ENCODE peak calls at places on chromosomes 5 and 9, in six cellular contexts. One of them, this sample, is unnamed.

GRCh38 chr5:63483338-63483737 is 478.9 kb downstream of the HTR1A start:
- DNase-seq in GM12878: no peak
- DNase-seq in K562: no peak
- DNase-seq in NT2/D1: no peak
- DNase-seq in H1: no peak
- DNase-seq in HepG2: no peak
- DNase-seq in this sample: no peak

GRCh38 chr9:18909140-18910018 is 123.6 kb downstream of the SAXO1 start:
- DNase-seq in GM12878: no peak
- DNase-seq in K562: no peak
- DNase-seq in NT2/D1: no peak
- DNase-seq in H1: no peak
- DNase-seq in HepG2: no peak
- DNase-seq in this sample: no peak

GRCh38 chr9:118961857-118962256 is 407.4 kb downstream of the BRINP1 start:
- DNase-seq in GM12878: no peak
- DNase-seq in K562: no peak
- DNase-seq in NT2/D1: peak
- DNase-seq in H1: no peak
- DNase-seq in HepG2: no peak
- DNase-seq in this sample: no peak

GRCh38 chr5:42992035-42992570 is 48.0 kb downstream of the ANXA2R start:
- DNase-seq in GM12878: no peak
- DNase-seq in K562: peak
- DNase-seq in NT2/D1: no peak
- DNase-seq in H1: peak
- DNase-seq in HepG2: peak
- DNase-seq in this sample: peak

GRCh38 chr5:961711-962240 is 46.8 kb upstream of the NKD2 start:
- DNase-seq in GM12878: no peak
- DNase-seq in K562: no peak
- DNase-seq in NT2/D1: no peak
- DNase-seq in H1: no peak
- DNase-seq in HepG2: no peak
- DNase-seq in this sample: no peak

GRCh38 chr9:85130260-85130659 is 460.7 kb downstream of the NTRK2 start:
- DNase-seq in GM12878: no peak
- DNase-seq in K562: no peak
- DNase-seq in NT2/D1: no peak
- DNase-seq in H1: no peak
- DNase-seq in HepG2: no peak
- DNase-seq in this sample: no peak

GRCh38 chr5:52560366-52560765 is 227.3 kb upstream of the ITGA1 start:
- DNase-seq in GM12878: no peak
- DNase-seq in K562: no peak
- DNase-seq in NT2/D1: no peak
- DNase-seq in H1: no peak
- DNase-seq in HepG2: no peak
- DNase-seq in this sample: peak

GRCh38 chr5:14787801-14788579 is 83.6 kb downstream of the ANKH start:
- DNase-seq in GM12878: no peak
- DNase-seq in K562: no peak
- DNase-seq in NT2/D1: no peak
- DNase-seq in H1: no peak
- DNase-seq in HepG2: no peak
- DNase-seq in this sample: no peak

GRCh38 chr9:90830051-90830450 is 28.4 kb downstream of the SYK start:
- DNase-seq in GM12878: no peak
- DNase-seq in K562: no peak
- DNase-seq in NT2/D1: no peak
- DNase-seq in H1: no peak
- DNase-seq in HepG2: no peak
- DNase-seq in this sample: no peak

GRCh38 chr9:131432597-131433301 is 38.9 kb downstream of the PRRC2B start:
- DNase-seq in GM12878: no peak
- DNase-seq in K562: no peak
- DNase-seq in NT2/D1: no peak
- DNase-seq in H1: no peak
- DNase-seq in HepG2: no peak
- DNase-seq in this sample: no peak

GRCh38 chr5:89276566-89277305 is 393.8 kb upstream of the MEF2C start:
- DNase-seq in GM12878: no peak
- DNase-seq in K562: no peak
- DNase-seq in NT2/D1: no peak
- DNase-seq in H1: no peak
- DNase-seq in HepG2: no peak
- DNase-seq in this sample: no peak

GRCh38 chr5:168327451-168327850 is 36.0 kb downstream of the WWC1 start:
- DNase-seq in GM12878: no peak
- DNase-seq in K562: no peak
- DNase-seq in NT2/D1: no peak
- DNase-seq in H1: no peak
- DNase-seq in HepG2: no peak
- DNase-seq in this sample: no peak

GRCh38 chr5:2557435-2557834 is 194.0 kb downstream of the IRX2 start:
- DNase-seq in GM12878: no peak
- DNase-seq in K562: no peak
- DNase-seq in NT2/D1: no peak
- DNase-seq in H1: no peak
- DNase-seq in HepG2: no peak
- DNase-seq in this sample: no peak

DNA sequence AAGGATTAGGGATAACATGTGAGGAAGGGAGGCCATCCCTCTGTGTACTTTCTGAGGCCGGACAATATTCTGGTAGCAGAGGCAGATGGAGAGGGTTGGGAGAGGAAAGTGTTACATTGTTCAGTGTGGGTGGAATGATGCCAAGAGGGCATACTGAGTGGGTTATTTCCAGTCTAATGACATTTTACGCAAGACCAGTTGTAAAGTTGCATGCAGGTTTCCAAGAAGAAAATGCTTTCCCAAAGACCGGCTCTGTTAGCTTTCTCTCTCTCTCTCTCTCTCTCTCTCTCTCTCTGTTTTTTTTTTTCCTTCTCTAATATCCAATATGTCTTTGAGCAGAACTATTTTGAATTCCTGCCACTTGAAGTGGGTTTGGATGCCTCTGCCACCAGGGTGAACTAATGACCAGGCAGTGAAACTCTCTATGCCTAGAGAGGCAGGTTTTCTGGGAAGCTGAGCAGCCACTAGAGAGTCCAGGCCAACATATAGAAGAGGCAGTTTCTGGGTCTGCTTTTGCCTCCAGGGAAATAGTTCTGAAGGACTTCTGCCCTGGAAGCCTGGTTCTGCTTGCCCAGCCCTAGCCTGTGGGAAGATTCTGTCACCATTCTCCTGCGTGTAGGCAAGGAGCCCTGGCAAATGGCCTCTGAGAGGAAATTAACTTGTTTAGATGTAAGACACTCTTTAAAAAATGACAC is 24.4 kb upstream of the ZNF366 start:
- DNase-seq in GM12878: no peak
- DNase-seq in K562: no peak
- DNase-seq in NT2/D1: no peak
- DNase-seq in H1: no peak
- DNase-seq in HepG2: no peak
- DNase-seq in this sample: no peak
- TF ChIP-seq ZNF274 in GM12878: no peak
- TF ChIP-seq ZNF274 in K562: no peak
- TF ChIP-seq ZNF274 in NT2/D1: no peak
- TF ChIP-seq ZNF274 in H1: no peak
- TF ChIP-seq ZNF274 in HepG2: no peak
- TF ChIP-seq ZNF274 in this sample: no peak

DNA sequence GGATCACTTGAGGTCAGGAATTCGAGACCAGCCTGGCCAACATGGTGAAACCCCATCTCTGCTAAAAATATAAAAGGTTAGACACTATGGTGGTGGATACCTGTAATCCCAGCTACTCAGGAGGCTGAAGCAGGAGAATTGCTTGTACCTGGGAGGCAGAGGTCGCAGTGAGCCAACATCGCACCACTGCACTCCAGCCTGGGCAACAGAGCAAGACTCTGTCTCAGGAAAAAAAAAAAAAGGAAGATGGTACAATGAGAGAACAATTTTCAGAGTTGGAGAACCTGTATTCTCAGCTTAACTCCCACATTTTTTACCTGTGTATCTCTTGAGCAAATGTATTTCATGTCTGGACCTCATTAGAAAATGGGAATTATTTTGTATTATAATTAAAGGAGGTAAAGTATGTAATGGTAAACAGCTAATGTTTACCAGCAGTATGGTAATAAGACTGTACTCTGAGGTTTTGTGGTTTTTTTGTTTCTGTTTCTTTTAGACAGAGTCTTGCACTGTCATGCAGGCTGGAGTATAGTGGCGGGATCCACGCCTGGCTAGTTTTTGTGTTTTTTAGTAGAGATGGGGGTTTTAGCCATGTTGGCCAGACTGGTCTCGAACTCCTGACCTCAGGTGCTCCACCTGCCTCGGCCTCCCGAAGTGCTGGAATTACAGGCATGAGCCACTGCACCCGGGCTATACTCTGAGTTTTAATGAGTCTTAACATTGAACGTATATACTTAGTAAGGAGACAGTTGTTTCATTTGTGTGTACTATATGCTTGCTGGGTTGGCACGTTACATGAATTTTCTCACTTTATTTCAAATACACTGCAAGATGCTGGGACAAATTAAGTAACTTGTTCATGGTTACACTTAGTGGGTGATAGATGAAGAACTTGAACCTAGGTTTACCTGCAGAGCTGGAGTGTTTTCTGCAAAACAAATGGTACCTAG is 16.2 kb downstream of the UHRF2 start:
- DNase-seq in GM12878: peak
- DNase-seq in K562: no peak
- DNase-seq in NT2/D1: no peak
- DNase-seq in H1: no peak
- DNase-seq in HepG2: no peak
- DNase-seq in this sample: no peak
- TF ChIP-seq ZNF274 in GM12878: no peak
- TF ChIP-seq ZNF274 in K562: no peak
- TF ChIP-seq ZNF274 in NT2/D1: no peak
- TF ChIP-seq ZNF274 in H1: no peak
- TF ChIP-seq ZNF274 in HepG2: no peak
- TF ChIP-seq ZNF274 in this sample: no peak

GRCh38 chr5:146718628-146719027 is 159.9 kb downstream of the PPP2R2B start:
- DNase-seq in GM12878: no peak
- DNase-seq in K562: no peak
- DNase-seq in NT2/D1: no peak
- DNase-seq in H1: no peak
- DNase-seq in HepG2: no peak
- DNase-seq in this sample: no peak
- TF ChIP-seq ZNF274 in GM12878: no peak
- TF ChIP-seq ZNF274 in K562: no peak
- TF ChIP-seq ZNF274 in NT2/D1: no peak
- TF ChIP-seq ZNF274 in H1: no peak
- TF ChIP-seq ZNF274 in HepG2: no peak
- TF ChIP-seq ZNF274 in this sample: no peak

GRCh38 chr9:70137577-70137976 is 93.9 kb downstream of the MAMDC2 start:
- DNase-seq in GM12878: no peak
- DNase-seq in K562: no peak
- DNase-seq in NT2/D1: no peak
- DNase-seq in H1: no peak
- DNase-seq in HepG2: no peak
- DNase-seq in this sample: no peak

GRCh38 chr9:70145981-70146380 is 102.3 kb downstream of the MAMDC2 start:
- DNase-seq in GM12878: no peak
- DNase-seq in K562: no peak
- DNase-seq in NT2/D1: no peak
- DNase-seq in H1: no peak
- DNase-seq in HepG2: no peak
- DNase-seq in this sample: no peak

GRCh38 chr9:70144131-70144503 is 100.5 kb downstream of the MAMDC2 start:
- DNase-seq in GM12878: no peak
- DNase-seq in K562: no peak
- DNase-seq in NT2/D1: no peak
- DNase-seq in H1: no peak
- DNase-seq in HepG2: no peak
- DNase-seq in this sample: no peak

GRCh38 chr9:70143394-70144130 is 99.9 kb downstream of the MAMDC2 start:
- DNase-seq in GM12878: no peak
- DNase-seq in K562: no peak
- DNase-seq in NT2/D1: no peak
- DNase-seq in H1: no peak
- DNase-seq in HepG2: no peak
- DNase-seq in this sample: no peak

DNA sequence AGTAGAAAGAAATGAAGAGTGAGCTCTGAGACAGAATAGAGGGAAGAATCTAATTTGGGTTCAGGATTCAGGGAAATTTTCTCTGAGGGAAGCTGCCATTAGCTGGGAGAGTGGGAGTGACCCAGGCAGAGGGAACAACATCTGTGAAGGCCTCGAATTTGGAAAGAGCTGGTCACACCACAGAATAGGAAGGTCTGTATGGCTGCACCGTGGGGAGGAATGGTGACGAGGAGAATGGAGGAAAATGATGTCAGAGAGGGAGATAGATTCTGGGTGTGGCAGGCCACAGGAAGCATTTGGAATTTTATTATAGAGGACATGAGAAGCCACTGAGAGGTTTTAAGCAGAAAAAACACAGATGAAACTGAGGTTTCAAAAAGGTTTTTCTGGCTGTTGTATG is 98.5 kb downstream of the MAMDC2 start:
- DNase-seq in GM12878: no peak
- DNase-seq in K562: no peak
- DNase-seq in NT2/D1: no peak
- DNase-seq in H1: no peak
- DNase-seq in HepG2: no peak
- DNase-seq in this sample: no peak
- TF ChIP-seq ZNF274 in GM12878: no peak
- TF ChIP-seq ZNF274 in K562: no peak
- TF ChIP-seq ZNF274 in NT2/D1: no peak
- TF ChIP-seq ZNF274 in H1: no peak
- TF ChIP-seq ZNF274 in HepG2: no peak
- TF ChIP-seq ZNF274 in this sample: no peak

DNA sequence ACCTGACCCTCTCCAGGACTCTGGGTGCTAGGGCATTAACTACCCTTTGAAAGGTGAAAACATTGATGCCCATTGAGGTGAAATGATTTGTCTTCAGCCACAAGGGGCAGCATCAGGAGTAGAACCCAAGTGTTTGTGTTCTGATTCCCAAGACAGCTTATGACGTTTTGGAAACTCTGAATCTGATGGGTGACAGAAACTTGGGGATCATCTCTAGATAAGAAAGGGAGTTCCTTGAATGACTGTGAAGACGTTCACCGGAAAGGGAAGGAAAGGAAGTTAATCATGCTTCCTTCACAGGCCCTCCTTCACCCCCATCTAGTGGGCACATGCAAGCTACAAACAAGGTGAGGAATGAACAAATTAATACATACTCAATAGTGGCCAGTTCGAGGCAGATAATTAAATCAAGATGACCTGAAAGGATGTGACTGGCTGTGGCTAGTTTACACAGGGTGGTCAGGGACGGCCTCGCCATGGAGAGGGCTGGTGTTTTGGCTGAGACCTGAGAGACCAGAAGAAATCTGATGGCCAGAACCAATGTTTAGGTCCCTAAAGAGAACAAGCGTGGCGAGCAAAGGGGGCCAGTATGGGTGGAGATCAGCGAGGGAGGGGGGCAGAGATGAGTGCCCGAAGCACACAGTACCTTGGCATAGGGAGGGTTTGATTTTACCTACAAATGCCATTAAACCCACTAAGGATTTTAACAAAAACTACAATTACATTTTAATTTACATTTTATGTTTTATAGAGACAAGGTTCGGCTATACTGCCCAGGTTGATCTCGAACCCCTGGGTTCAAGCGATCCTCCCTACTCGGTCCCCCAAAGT is 937 bp upstream of the SLC26A2 start:
- DNase-seq in GM12878: peak
- DNase-seq in K562: peak
- DNase-seq in NT2/D1: no peak
- DNase-seq in H1: peak
- DNase-seq in HepG2: no peak
- DNase-seq in this sample: peak
- TF ChIP-seq ZNF274 in GM12878: no peak
- TF ChIP-seq ZNF274 in K562: no peak
- TF ChIP-seq ZNF274 in NT2/D1: no peak
- TF ChIP-seq ZNF274 in H1: no peak
- TF ChIP-seq ZNF274 in HepG2: no peak
- TF ChIP-seq ZNF274 in this sample: no peak

This sample was measured in HCT116.